ENCODE peak calls at places on chromosomes 6 and 20, in five cellular contexts. Z is mesenchymal stem cell, H is neuronal stem cell, X is H1, Q is trophoblast cell. F is an unnamed sample.

GRCh38 chr20:25323486-25324246 is 67.0 kb downstream of the ABHD12 start:
- DNase-seq in Z (no peak), H (no peak), X (no peak), Q (no peak), F (no peak)

GRCh38 chr6:42896178-42896719 is 16.8 kb downstream of the RPL7L1 start:
- DNase-seq in Z (no peak), H (no peak), X (no peak), Q (no peak), F (no peak)

GRCh38 chr6:3905853-3906190 is 56.6 kb downstream of the FAM50B start:
- DNase-seq in Z (peak; percentile 51), H (no peak), X (no peak), Q (no peak), F (peak; percentile 65)

GRCh38 chr6:127641905-127642304 is 64.9 kb downstream of the C6orf58 start:
- DNase-seq in Z (peak; percentile 45), H (peak; percentile 21), X (peak; percentile 19), Q (peak; percentile 1), F (peak; percentile 65)

GRCh38 chr6:71480577-71480976 is 192.0 kb downstream of the OGFRL1 start:
- DNase-seq in Z (no peak), H (no peak), X (no peak), Q (no peak), F (no peak)

GRCh38 chr20:56551571-56551970 is 18.5 kb downstream of the FAM209B start:
- DNase-seq in Z (no peak), H (no peak), X (no peak), Q (no peak), F (no peak)

GRCh38 chr6:47047479-47048411 is 5.6 kb upstream of the ADGRF1 start:
- DNase-seq in Z (peak; percentile 88), H (peak; percentile 63), X (peak; percentile 59), Q (peak; percentile 73), F (peak; percentile 72)

GRCh38 chr6:24522090-24522820 is 27.5 kb downstream of the ALDH5A1 start:
- DNase-seq in Z (no peak), H (no peak), X (no peak), Q (no peak), F (no peak)

GRCh38 chr20:63125893-63126601 is 89.9 kb downstream of the YTHDF1 start:
- DNase-seq in Z (no peak), H (no peak), X (no peak), Q (no peak), F (peak; percentile 24)

GRCh38 chr6:87572860-87573259 is 16.9 kb downstream of the RARS2 start:
- DNase-seq in Z (no peak), H (no peak), X (no peak), Q (no peak), F (no peak)

GRCh38 chr6:86192123-86192522 is 549.4 kb upstream of the SYNCRIP start:
- DNase-seq in Z (no peak), H (no peak), X (no peak), Q (no peak), F (peak; percentile 48)

GRCh38 chr6:170033666-170034065 is 257.2 kb downstream of the DLL1 start:
- DNase-seq in Z (no peak), H (no peak), X (no peak), Q (no peak), F (no peak)

GRCh38 chr6:39005774-39006173 is 42.8 kb upstream of the GLP1R start:
- DNase-seq in Z (no peak), H (no peak), X (no peak), Q (no peak), F (no peak)
- H2BK12ac ChIP-seq in Z (no peak overlapping the region), H (no peak overlapping the region), X (no peak overlapping the region), Q (no peak overlapping the region), F (no peak overlapping the region)

GRCh38 chr6:132392292-132392691 is 9.0 kb downstream of the MOXD1 start:
- DNase-seq in Z (no peak), H (no peak), X (no peak), Q (no peak), F (no peak)

GRCh38 chr6:132390017-132390416 is 11.3 kb downstream of the MOXD1 start:
- DNase-seq in Z (no peak), H (no peak), X (no peak), Q (no peak), F (no peak)

GRCh38 chr6:132388291-132388690 is 13.0 kb downstream of the MOXD1 start:
- DNase-seq in Z (no peak), H (no peak), X (no peak), Q (no peak), F (no peak)

GRCh38 chr6:132391391-132392291 is 9.6 kb downstream of the MOXD1 start:
- DNase-seq in Z (peak; percentile 90), H (peak; percentile 9), X (no peak), Q (no peak), F (peak; percentile 27)

GRCh38 chr6:132390451-132390850 is 10.8 kb downstream of the MOXD1 start:
- DNase-seq in Z (no peak), H (no peak), X (no peak), Q (no peak), F (no peak)
- H3K14ac ChIP-seq in Z (no peak overlapping the region), H (no peak overlapping the region), X (no peak overlapping the region), Q (no peak overlapping the region), F (no peak overlapping the region)

GRCh38 chr6:72624557-72625160 is 2.8 kb downstream of the KCNQ5 start:
- DNase-seq in Z (peak; percentile 28), H (no peak), X (no peak), Q (no peak), F (no peak)
- H3K4me2 ChIP-seq in Z (no peak overlapping the region), H (no peak overlapping the region), X (no peak overlapping the region), Q (no peak overlapping the region), F (no peak overlapping the region)

GRCh38 chr6:133835901-133836300 is 53.0 kb upstream of the TCF21 start:
- DNase-seq in Z (peak; percentile 15), H (no peak), X (no peak), Q (no peak), F (no peak)
- H2BK12ac ChIP-seq in Z (no peak overlapping the region), H (no peak overlapping the region), X (peak overlapping the region; percentile 75), Q (no peak overlapping the region), F (no peak overlapping the region)

GRCh38 chr6:133236898-133237297 is 4.3 kb upstream of the EYA4 start:
- DNase-seq in Z (peak; percentile 84), H (no peak), X (no peak), Q (no peak), F (no peak)
- H3K14ac ChIP-seq in Z (no peak overlapping the region), H (no peak overlapping the region), X (no peak overlapping the region), Q (no peak overlapping the region), F (no peak overlapping the region)

DNA sequence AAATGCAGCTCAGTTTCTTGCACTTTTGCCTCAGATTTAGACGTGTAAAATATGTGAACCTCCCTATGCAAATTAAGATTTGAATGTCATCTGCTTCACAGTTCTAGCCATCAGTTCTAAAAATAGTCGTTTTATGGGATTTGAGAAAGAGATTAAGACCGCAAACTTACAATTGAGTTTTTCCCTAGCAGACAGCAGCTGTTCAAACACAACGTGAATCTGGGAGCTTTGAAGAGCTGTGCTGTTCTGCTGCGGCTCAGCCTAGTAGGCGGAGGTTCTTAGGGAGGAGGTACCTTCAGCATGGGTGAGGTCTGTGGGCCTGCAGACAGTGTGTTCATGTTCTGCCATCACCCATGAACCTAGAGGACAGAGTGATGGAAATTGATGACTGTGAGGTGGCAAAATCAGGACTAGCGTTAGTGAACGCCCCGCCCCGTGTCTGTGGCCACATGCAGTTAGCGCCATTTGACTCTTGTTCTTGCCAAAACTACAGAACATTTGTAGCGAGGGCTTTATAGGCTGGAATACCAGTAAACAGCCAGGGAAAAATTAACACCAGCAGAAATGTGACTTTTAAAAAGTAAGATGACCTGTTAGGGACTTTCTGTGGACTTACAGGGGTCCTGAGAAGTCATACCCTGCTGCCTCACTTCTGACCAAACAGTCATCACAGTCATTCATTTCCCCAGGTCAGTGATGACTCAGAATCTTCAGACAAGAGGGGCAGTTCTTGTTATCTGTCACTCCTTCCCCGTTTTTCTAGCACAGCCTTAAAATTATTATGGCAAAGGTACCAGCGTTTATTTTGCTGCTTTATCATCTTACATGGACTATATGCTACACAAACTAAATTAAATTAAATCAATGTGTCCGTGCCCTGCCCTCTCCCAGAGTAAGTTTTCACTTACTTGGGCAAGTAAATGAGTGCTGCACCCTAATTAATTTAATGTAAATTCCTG is 84.3 kb upstream of the TMEM181 start:
- DNase-seq in Z (peak; percentile 87), H (no peak), X (no peak), Q (no peak), F (no peak)
- H3K4me2 ChIP-seq in Z (peak overlapping the region; percentile 17), H (no peak overlapping the region), X (no peak overlapping the region), Q (no peak overlapping the region), F (no peak overlapping the region)

DNA sequence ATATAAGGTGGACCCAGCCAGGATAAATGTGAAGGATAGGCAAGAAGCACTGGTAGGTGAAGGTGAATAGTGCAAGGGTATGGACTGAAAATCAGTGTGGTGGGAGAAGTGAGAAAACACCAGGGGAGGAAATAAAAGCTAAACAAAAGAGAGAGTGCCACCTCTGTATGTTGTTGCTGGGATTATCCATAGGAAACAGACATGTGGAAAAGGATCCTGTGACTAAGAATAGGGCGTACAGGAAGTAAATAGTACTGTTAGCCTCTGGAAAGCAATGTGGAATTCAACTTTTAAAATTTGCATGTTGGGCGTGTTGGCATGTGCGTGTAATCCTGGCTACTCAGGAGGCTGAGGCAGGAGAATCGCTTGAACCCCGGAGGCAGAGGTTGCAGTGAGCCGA is 661.7 kb downstream of the KIF16B start:
- DNase-seq in Z (no peak), H (no peak), X (no peak), Q (no peak), F (no peak)
- H2BK12ac ChIP-seq in Z (no peak overlapping the region), H (no peak overlapping the region), X (no peak overlapping the region), Q (no peak overlapping the region), F (no peak overlapping the region)